ENCODE peak calls at places on chromosomes 3 and 15, in eight cellular contexts. One of them, this sample, is unnamed.
A peak's percentile ranks its signal among the peaks of the same experiment; 100 is the strongest.

GRCh38 chr3:140247775-140248174 is 312.8 kb downstream of the CLSTN2 start:
- DNase-seq in adipocyte: no peak
- DNase-seq in transverse colon: no peak
- DNase-seq in NCI-H1417: no peak
- DNase-seq in stimulated activated CD4-positive, alpha-beta T cell treated with anti-CD3 and anti-CD28 coated beads, Interleukin-12 subunit alpha, Interleukin-12 subunit beta, amount 100 ng/mL, for 24 hours: no peak
- DNase-seq in NCI-H2171 treated with DMSO at 0.1 percent for 48 hours: no peak
- DNase-seq in fibroblast of pulmonary artery: no peak
- DNase-seq in naive thymus-derived CD8-positive, alpha-beta T cell: no peak
- DNase-seq in this sample: no peak

GRCh38 chr3:129330413-129330812 is 51.7 kb downstream of the HMCES start:
- DNase-seq in naive thymus-derived CD8-positive, alpha-beta T cell: no peak
- DNase-seq in NCI-H2171 treated with DMSO at 0.1 percent for 48 hours: no peak
- DNase-seq in NCI-H1417: no peak
- DNase-seq in transverse colon: no peak
- DNase-seq in stimulated activated CD4-positive, alpha-beta T cell treated with anti-CD3 and anti-CD28 coated beads, Interleukin-12 subunit alpha, Interleukin-12 subunit beta, amount 100 ng/mL, for 24 hours: no peak
- DNase-seq in fibroblast of pulmonary artery: no peak
- DNase-seq in adipocyte: no peak
- DNase-seq in this sample: no peak

GRCh38 chr3:45940781-45941365 is 2.4 kb upstream of the CXCR6 start:
- DNase-seq in adipocyte: no peak
- DNase-seq in NCI-H1417: no peak
- DNase-seq in stimulated activated CD4-positive, alpha-beta T cell treated with anti-CD3 and anti-CD28 coated beads, Interleukin-12 subunit alpha, Interleukin-12 subunit beta, amount 100 ng/mL, for 24 hours: no peak
- DNase-seq in fibroblast of pulmonary artery: no peak
- DNase-seq in NCI-H2171 treated with DMSO at 0.1 percent for 48 hours: no peak
- DNase-seq in naive thymus-derived CD8-positive, alpha-beta T cell: peak; percentile 14
- DNase-seq in transverse colon: no peak
- DNase-seq in this sample: no peak

GRCh38 chr3:129575987-129576364 is 30.5 kb downstream of the PLXND1 start:
- DNase-seq in NCI-H2171 treated with DMSO at 0.1 percent for 48 hours: peak; percentile 80
- DNase-seq in adipocyte: no peak
- DNase-seq in NCI-H1417: peak; percentile 61
- DNase-seq in naive thymus-derived CD8-positive, alpha-beta T cell: no peak
- DNase-seq in stimulated activated CD4-positive, alpha-beta T cell treated with anti-CD3 and anti-CD28 coated beads, Interleukin-12 subunit alpha, Interleukin-12 subunit beta, amount 100 ng/mL, for 24 hours: no peak
- DNase-seq in fibroblast of pulmonary artery: no peak
- DNase-seq in transverse colon: no peak
- DNase-seq in this sample: no peak

GRCh38 chr15:28128036-28128435 is 28.9 kb upstream of the OCA2 start:
- DNase-seq in fibroblast of pulmonary artery: no peak
- DNase-seq in transverse colon: no peak
- DNase-seq in naive thymus-derived CD8-positive, alpha-beta T cell: no peak
- DNase-seq in stimulated activated CD4-positive, alpha-beta T cell treated with anti-CD3 and anti-CD28 coated beads, Interleukin-12 subunit alpha, Interleukin-12 subunit beta, amount 100 ng/mL, for 24 hours: no peak
- DNase-seq in NCI-H2171 treated with DMSO at 0.1 percent for 48 hours: no peak
- DNase-seq in NCI-H1417: peak; percentile 8
- DNase-seq in adipocyte: no peak
- DNase-seq in this sample: no peak

GRCh38 chr15:85142324-85142723 is 160.7 kb downstream of the PDE8A start:
- DNase-seq in NCI-H2171 treated with DMSO at 0.1 percent for 48 hours: peak; percentile 45
- DNase-seq in fibroblast of pulmonary artery: peak; percentile 57
- DNase-seq in stimulated activated CD4-positive, alpha-beta T cell treated with anti-CD3 and anti-CD28 coated beads, Interleukin-12 subunit alpha, Interleukin-12 subunit beta, amount 100 ng/mL, for 24 hours: no peak
- DNase-seq in NCI-H1417: no peak
- DNase-seq in transverse colon: no peak
- DNase-seq in naive thymus-derived CD8-positive, alpha-beta T cell: no peak
- DNase-seq in adipocyte: peak; percentile 57
- DNase-seq in this sample: no peak

GRCh38 chr3:24680214-24680967 is 185.7 kb upstream of the THRB start:
- DNase-seq in NCI-H2171 treated with DMSO at 0.1 percent for 48 hours: peak; percentile 45
- DNase-seq in adipocyte: no peak
- DNase-seq in naive thymus-derived CD8-positive, alpha-beta T cell: no peak
- DNase-seq in transverse colon: peak; percentile 55
- DNase-seq in stimulated activated CD4-positive, alpha-beta T cell treated with anti-CD3 and anti-CD28 coated beads, Interleukin-12 subunit alpha, Interleukin-12 subunit beta, amount 100 ng/mL, for 24 hours: peak; percentile 62
- DNase-seq in fibroblast of pulmonary artery: peak; percentile 62
- DNase-seq in NCI-H1417: peak; percentile 28
- DNase-seq in this sample: no peak

GRCh38 chr3:133884547-133885240 is 11.0 kb downstream of the RAB6B start:
- DNase-seq in stimulated activated CD4-positive, alpha-beta T cell treated with anti-CD3 and anti-CD28 coated beads, Interleukin-12 subunit alpha, Interleukin-12 subunit beta, amount 100 ng/mL, for 24 hours: no peak
- DNase-seq in fibroblast of pulmonary artery: no peak
- DNase-seq in transverse colon: no peak
- DNase-seq in NCI-H1417: no peak
- DNase-seq in NCI-H2171 treated with DMSO at 0.1 percent for 48 hours: no peak
- DNase-seq in adipocyte: no peak
- DNase-seq in naive thymus-derived CD8-positive, alpha-beta T cell: no peak
- DNase-seq in this sample: no peak

GRCh38 chr3:113602256-113602655 is 69.9 kb downstream of the SIDT1 start:
- DNase-seq in naive thymus-derived CD8-positive, alpha-beta T cell: no peak
- DNase-seq in transverse colon: no peak
- DNase-seq in fibroblast of pulmonary artery: no peak
- DNase-seq in stimulated activated CD4-positive, alpha-beta T cell treated with anti-CD3 and anti-CD28 coated beads, Interleukin-12 subunit alpha, Interleukin-12 subunit beta, amount 100 ng/mL, for 24 hours: no peak
- DNase-seq in NCI-H2171 treated with DMSO at 0.1 percent for 48 hours: no peak
- DNase-seq in adipocyte: no peak
- DNase-seq in NCI-H1417: no peak
- DNase-seq in this sample: no peak

GRCh38 chr3:124351430-124352142 is 359.7 kb upstream of the ROPN1 start:
- DNase-seq in naive thymus-derived CD8-positive, alpha-beta T cell: no peak
- DNase-seq in NCI-H1417: peak; percentile 69
- DNase-seq in NCI-H2171 treated with DMSO at 0.1 percent for 48 hours: peak; percentile 82
- DNase-seq in transverse colon: no peak
- DNase-seq in fibroblast of pulmonary artery: peak; percentile 77
- DNase-seq in stimulated activated CD4-positive, alpha-beta T cell treated with anti-CD3 and anti-CD28 coated beads, Interleukin-12 subunit alpha, Interleukin-12 subunit beta, amount 100 ng/mL, for 24 hours: no peak
- DNase-seq in adipocyte: peak; percentile 88
- DNase-seq in this sample: peak; percentile 80

GRCh38 chr3:12470111-12470510 is 14.2 kb upstream of the TSEN2 start:
- DNase-seq in transverse colon: no peak
- DNase-seq in adipocyte: peak; percentile 50
- DNase-seq in NCI-H2171 treated with DMSO at 0.1 percent for 48 hours: no peak
- DNase-seq in stimulated activated CD4-positive, alpha-beta T cell treated with anti-CD3 and anti-CD28 coated beads, Interleukin-12 subunit alpha, Interleukin-12 subunit beta, amount 100 ng/mL, for 24 hours: no peak
- DNase-seq in NCI-H1417: no peak
- DNase-seq in fibroblast of pulmonary artery: no peak
- DNase-seq in naive thymus-derived CD8-positive, alpha-beta T cell: no peak
- DNase-seq in this sample: no peak

GRCh38 chr3:150875548-150875947 is 29.7 kb downstream of the MINDY4B start:
- DNase-seq in NCI-H1417: no peak
- DNase-seq in naive thymus-derived CD8-positive, alpha-beta T cell: no peak
- DNase-seq in adipocyte: peak; percentile 33
- DNase-seq in stimulated activated CD4-positive, alpha-beta T cell treated with anti-CD3 and anti-CD28 coated beads, Interleukin-12 subunit alpha, Interleukin-12 subunit beta, amount 100 ng/mL, for 24 hours: no peak
- DNase-seq in fibroblast of pulmonary artery: peak; percentile 11
- DNase-seq in transverse colon: no peak
- DNase-seq in NCI-H2171 treated with DMSO at 0.1 percent for 48 hours: no peak
- DNase-seq in this sample: no peak

GRCh38 chr3:191372122-191372521 is 41.8 kb upstream of the UTS2B start:
- DNase-seq in NCI-H2171 treated with DMSO at 0.1 percent for 48 hours: no peak
- DNase-seq in fibroblast of pulmonary artery: no peak
- DNase-seq in naive thymus-derived CD8-positive, alpha-beta T cell: no peak
- DNase-seq in transverse colon: no peak
- DNase-seq in adipocyte: no peak
- DNase-seq in stimulated activated CD4-positive, alpha-beta T cell treated with anti-CD3 and anti-CD28 coated beads, Interleukin-12 subunit alpha, Interleukin-12 subunit beta, amount 100 ng/mL, for 24 hours: no peak
- DNase-seq in NCI-H1417: no peak
- DNase-seq in this sample: no peak

GRCh38 chr3:123423026-123423425 is 25.9 kb downstream of the ADCY5 start:
- DNase-seq in adipocyte: no peak
- DNase-seq in NCI-H2171 treated with DMSO at 0.1 percent for 48 hours: no peak
- DNase-seq in stimulated activated CD4-positive, alpha-beta T cell treated with anti-CD3 and anti-CD28 coated beads, Interleukin-12 subunit alpha, Interleukin-12 subunit beta, amount 100 ng/mL, for 24 hours: no peak
- DNase-seq in transverse colon: peak; percentile 82
- DNase-seq in NCI-H1417: no peak
- DNase-seq in fibroblast of pulmonary artery: no peak
- DNase-seq in naive thymus-derived CD8-positive, alpha-beta T cell: no peak
- DNase-seq in this sample: no peak

GRCh38 chr3:140424211-140424610 is 253.7 kb upstream of the TRIM42 start:
- DNase-seq in naive thymus-derived CD8-positive, alpha-beta T cell: no peak
- DNase-seq in NCI-H1417: no peak
- DNase-seq in stimulated activated CD4-positive, alpha-beta T cell treated with anti-CD3 and anti-CD28 coated beads, Interleukin-12 subunit alpha, Interleukin-12 subunit beta, amount 100 ng/mL, for 24 hours: no peak
- DNase-seq in adipocyte: peak; percentile 15
- DNase-seq in transverse colon: no peak
- DNase-seq in NCI-H2171 treated with DMSO at 0.1 percent for 48 hours: no peak
- DNase-seq in fibroblast of pulmonary artery: no peak
- DNase-seq in this sample: no peak

GRCh38 chr3:50675179-50676030 is 678 bp downstream of the DOCK3 start:
- DNase-seq in NCI-H2171 treated with DMSO at 0.1 percent for 48 hours: peak; percentile 33
- DNase-seq in adipocyte: peak; percentile 21
- DNase-seq in naive thymus-derived CD8-positive, alpha-beta T cell: peak; percentile 75
- DNase-seq in fibroblast of pulmonary artery: no peak
- DNase-seq in stimulated activated CD4-positive, alpha-beta T cell treated with anti-CD3 and anti-CD28 coated beads, Interleukin-12 subunit alpha, Interleukin-12 subunit beta, amount 100 ng/mL, for 24 hours: peak; percentile 62
- DNase-seq in NCI-H1417: peak; percentile 72
- DNase-seq in transverse colon: peak; percentile 39
- DNase-seq in this sample: no peak

GRCh38 chr3:82165266-82165665 is 403.8 kb upstream of the GBE1 start:
- DNase-seq in naive thymus-derived CD8-positive, alpha-beta T cell: no peak
- DNase-seq in NCI-H1417: no peak
- DNase-seq in transverse colon: no peak
- DNase-seq in stimulated activated CD4-positive, alpha-beta T cell treated with anti-CD3 and anti-CD28 coated beads, Interleukin-12 subunit alpha, Interleukin-12 subunit beta, amount 100 ng/mL, for 24 hours: no peak
- DNase-seq in adipocyte: no peak
- DNase-seq in NCI-H2171 treated with DMSO at 0.1 percent for 48 hours: no peak
- DNase-seq in fibroblast of pulmonary artery: no peak
- DNase-seq in this sample: no peak

GRCh38 chr3:11600501-11601282 is 43.0 kb downstream of the VGLL4 start:
- DNase-seq in naive thymus-derived CD8-positive, alpha-beta T cell: no peak
- DNase-seq in NCI-H1417: no peak
- DNase-seq in stimulated activated CD4-positive, alpha-beta T cell treated with anti-CD3 and anti-CD28 coated beads, Interleukin-12 subunit alpha, Interleukin-12 subunit beta, amount 100 ng/mL, for 24 hours: no peak
- DNase-seq in NCI-H2171 treated with DMSO at 0.1 percent for 48 hours: no peak
- DNase-seq in adipocyte: peak; percentile 97
- DNase-seq in fibroblast of pulmonary artery: peak; percentile 99
- DNase-seq in transverse colon: peak; percentile 65
- DNase-seq in this sample: no peak

GRCh38 chr3:166284994-166285393 is 447.8 kb upstream of the BCHE start:
- DNase-seq in fibroblast of pulmonary artery: peak; percentile 67
- DNase-seq in NCI-H1417: no peak
- DNase-seq in transverse colon: no peak
- DNase-seq in NCI-H2171 treated with DMSO at 0.1 percent for 48 hours: no peak
- DNase-seq in naive thymus-derived CD8-positive, alpha-beta T cell: no peak
- DNase-seq in stimulated activated CD4-positive, alpha-beta T cell treated with anti-CD3 and anti-CD28 coated beads, Interleukin-12 subunit alpha, Interleukin-12 subunit beta, amount 100 ng/mL, for 24 hours: no peak
- DNase-seq in adipocyte: no peak
- DNase-seq in this sample: no peak

GRCh38 chr15:57235865-57236264 is 140.4 kb upstream of the CGNL1 start:
- DNase-seq in transverse colon: no peak
- DNase-seq in stimulated activated CD4-positive, alpha-beta T cell treated with anti-CD3 and anti-CD28 coated beads, Interleukin-12 subunit alpha, Interleukin-12 subunit beta, amount 100 ng/mL, for 24 hours: no peak
- DNase-seq in NCI-H1417: peak; percentile 76
- DNase-seq in adipocyte: peak; percentile 40
- DNase-seq in fibroblast of pulmonary artery: peak; percentile 88
- DNase-seq in NCI-H2171 treated with DMSO at 0.1 percent for 48 hours: peak; percentile 83
- DNase-seq in naive thymus-derived CD8-positive, alpha-beta T cell: no peak
- DNase-seq in this sample: peak; percentile 61

GRCh38 chr15:54345827-54346226 is 367.6 kb downstream of the UNC13C start:
- DNase-seq in transverse colon: no peak
- DNase-seq in fibroblast of pulmonary artery: no peak
- DNase-seq in NCI-H2171 treated with DMSO at 0.1 percent for 48 hours: no peak
- DNase-seq in NCI-H1417: no peak
- DNase-seq in adipocyte: no peak
- DNase-seq in stimulated activated CD4-positive, alpha-beta T cell treated with anti-CD3 and anti-CD28 coated beads, Interleukin-12 subunit alpha, Interleukin-12 subunit beta, amount 100 ng/mL, for 24 hours: no peak
- DNase-seq in naive thymus-derived CD8-positive, alpha-beta T cell: no peak
- DNase-seq in this sample: no peak

GRCh38 chr3:66809579-66809958 is 188.5 kb upstream of the KBTBD8 start:
- DNase-seq in NCI-H2171 treated with DMSO at 0.1 percent for 48 hours: peak; percentile 6
- DNase-seq in adipocyte: no peak
- DNase-seq in NCI-H1417: no peak
- DNase-seq in stimulated activated CD4-positive, alpha-beta T cell treated with anti-CD3 and anti-CD28 coated beads, Interleukin-12 subunit alpha, Interleukin-12 subunit beta, amount 100 ng/mL, for 24 hours: no peak
- DNase-seq in transverse colon: no peak
- DNase-seq in naive thymus-derived CD8-positive, alpha-beta T cell: no peak
- DNase-seq in fibroblast of pulmonary artery: no peak
- DNase-seq in this sample: no peak

GRCh38 chr15:70801111-70801510 is 37.8 kb upstream of the UACA start:
- DNase-seq in stimulated activated CD4-positive, alpha-beta T cell treated with anti-CD3 and anti-CD28 coated beads, Interleukin-12 subunit alpha, Interleukin-12 subunit beta, amount 100 ng/mL, for 24 hours: no peak
- DNase-seq in naive thymus-derived CD8-positive, alpha-beta T cell: no peak
- DNase-seq in fibroblast of pulmonary artery: no peak
- DNase-seq in transverse colon: no peak
- DNase-seq in NCI-H1417: no peak
- DNase-seq in NCI-H2171 treated with DMSO at 0.1 percent for 48 hours: no peak
- DNase-seq in adipocyte: no peak
- DNase-seq in this sample: no peak

GRCh38 chr3:169528289-169528688 is 135.2 kb downstream of the MECOM start:
- DNase-seq in NCI-H2171 treated with DMSO at 0.1 percent for 48 hours: no peak
- DNase-seq in fibroblast of pulmonary artery: peak; percentile 57
- DNase-seq in stimulated activated CD4-positive, alpha-beta T cell treated with anti-CD3 and anti-CD28 coated beads, Interleukin-12 subunit alpha, Interleukin-12 subunit beta, amount 100 ng/mL, for 24 hours: no peak
- DNase-seq in transverse colon: no peak
- DNase-seq in adipocyte: peak; percentile 66
- DNase-seq in naive thymus-derived CD8-positive, alpha-beta T cell: no peak
- DNase-seq in NCI-H1417: no peak
- DNase-seq in this sample: no peak

GRCh38 chr3:154758109-154758868 is 321.8 kb upstream of the MME start:
- DNase-seq in naive thymus-derived CD8-positive, alpha-beta T cell: no peak
- DNase-seq in stimulated activated CD4-positive, alpha-beta T cell treated with anti-CD3 and anti-CD28 coated beads, Interleukin-12 subunit alpha, Interleukin-12 subunit beta, amount 100 ng/mL, for 24 hours: no peak
- DNase-seq in adipocyte: peak; percentile 84
- DNase-seq in transverse colon: no peak
- DNase-seq in fibroblast of pulmonary artery: peak; percentile 62
- DNase-seq in NCI-H2171 treated with DMSO at 0.1 percent for 48 hours: peak; percentile 18
- DNase-seq in NCI-H1417: peak; percentile 75
- DNase-seq in this sample: peak; percentile 28

GRCh38 chr3:10956991-10957390 is 35.6 kb upstream of the SLC6A1 start:
- DNase-seq in NCI-H1417: no peak
- DNase-seq in fibroblast of pulmonary artery: no peak
- DNase-seq in adipocyte: no peak
- DNase-seq in transverse colon: no peak
- DNase-seq in naive thymus-derived CD8-positive, alpha-beta T cell: no peak
- DNase-seq in NCI-H2171 treated with DMSO at 0.1 percent for 48 hours: no peak
- DNase-seq in stimulated activated CD4-positive, alpha-beta T cell treated with anti-CD3 and anti-CD28 coated beads, Interleukin-12 subunit alpha, Interleukin-12 subunit beta, amount 100 ng/mL, for 24 hours: no peak
- DNase-seq in this sample: no peak

GRCh38 chr3:194124221-194124620 is 11.7 kb upstream of the HES1 start:
- DNase-seq in NCI-H2171 treated with DMSO at 0.1 percent for 48 hours: no peak
- DNase-seq in naive thymus-derived CD8-positive, alpha-beta T cell: no peak
- DNase-seq in NCI-H1417: peak; percentile 48
- DNase-seq in adipocyte: no peak
- DNase-seq in stimulated activated CD4-positive, alpha-beta T cell treated with anti-CD3 and anti-CD28 coated beads, Interleukin-12 subunit alpha, Interleukin-12 subunit beta, amount 100 ng/mL, for 24 hours: no peak
- DNase-seq in transverse colon: no peak
- DNase-seq in fibroblast of pulmonary artery: no peak
- DNase-seq in this sample: no peak

GRCh38 chr15:62403164-62403809 is 238.2 kb upstream of the C2CD4B start:
- DNase-seq in naive thymus-derived CD8-positive, alpha-beta T cell: no peak
- DNase-seq in NCI-H2171 treated with DMSO at 0.1 percent for 48 hours: no peak
- DNase-seq in transverse colon: no peak
- DNase-seq in fibroblast of pulmonary artery: peak; percentile 82
- DNase-seq in adipocyte: peak; percentile 68
- DNase-seq in stimulated activated CD4-positive, alpha-beta T cell treated with anti-CD3 and anti-CD28 coated beads, Interleukin-12 subunit alpha, Interleukin-12 subunit beta, amount 100 ng/mL, for 24 hours: no peak
- DNase-seq in NCI-H1417: no peak
- DNase-seq in this sample: no peak

GRCh38 chr3:183188895-183189462 is 26.4 kb upstream of the LAMP3 start:
- DNase-seq in NCI-H2171 treated with DMSO at 0.1 percent for 48 hours: no peak
- DNase-seq in transverse colon: peak; percentile 43
- DNase-seq in adipocyte: peak; percentile 17
- DNase-seq in fibroblast of pulmonary artery: peak; percentile 43
- DNase-seq in stimulated activated CD4-positive, alpha-beta T cell treated with anti-CD3 and anti-CD28 coated beads, Interleukin-12 subunit alpha, Interleukin-12 subunit beta, amount 100 ng/mL, for 24 hours: peak; percentile 29
- DNase-seq in NCI-H1417: peak; percentile 33
- DNase-seq in naive thymus-derived CD8-positive, alpha-beta T cell: no peak
- DNase-seq in this sample: no peak

GRCh38 chr3:140285380-140285779 is 350.4 kb downstream of the CLSTN2 start:
- DNase-seq in NCI-H1417: peak; percentile 15
- DNase-seq in fibroblast of pulmonary artery: no peak
- DNase-seq in naive thymus-derived CD8-positive, alpha-beta T cell: no peak
- DNase-seq in adipocyte: no peak
- DNase-seq in stimulated activated CD4-positive, alpha-beta T cell treated with anti-CD3 and anti-CD28 coated beads, Interleukin-12 subunit alpha, Interleukin-12 subunit beta, amount 100 ng/mL, for 24 hours: no peak
- DNase-seq in transverse colon: no peak
- DNase-seq in NCI-H2171 treated with DMSO at 0.1 percent for 48 hours: peak; percentile 78
- DNase-seq in this sample: no peak

GRCh38 chr3:52827866-52828376 is 2.6 kb downstream of the ITIH4 start:
- DNase-seq in stimulated activated CD4-positive, alpha-beta T cell treated with anti-CD3 and anti-CD28 coated beads, Interleukin-12 subunit alpha, Interleukin-12 subunit beta, amount 100 ng/mL, for 24 hours: no peak
- DNase-seq in transverse colon: no peak
- DNase-seq in NCI-H2171 treated with DMSO at 0.1 percent for 48 hours: no peak
- DNase-seq in NCI-H1417: no peak
- DNase-seq in naive thymus-derived CD8-positive, alpha-beta T cell: no peak
- DNase-seq in adipocyte: no peak
- DNase-seq in fibroblast of pulmonary artery: no peak
- DNase-seq in this sample: no peak

GRCh38 chr3:151265866-151266265 is 12.5 kb downstream of the P2RY14 start:
- DNase-seq in transverse colon: peak; percentile 53
- DNase-seq in adipocyte: no peak
- DNase-seq in fibroblast of pulmonary artery: no peak
- DNase-seq in NCI-H1417: peak; percentile 48
- DNase-seq in naive thymus-derived CD8-positive, alpha-beta T cell: peak; percentile 57
- DNase-seq in NCI-H2171 treated with DMSO at 0.1 percent for 48 hours: peak; percentile 7
- DNase-seq in stimulated activated CD4-positive, alpha-beta T cell treated with anti-CD3 and anti-CD28 coated beads, Interleukin-12 subunit alpha, Interleukin-12 subunit beta, amount 100 ng/mL, for 24 hours: no peak
- DNase-seq in this sample: no peak

GRCh38 chr15:54273928-54274327 is 295.7 kb downstream of the UNC13C start:
- DNase-seq in NCI-H2171 treated with DMSO at 0.1 percent for 48 hours: no peak
- DNase-seq in adipocyte: no peak
- DNase-seq in naive thymus-derived CD8-positive, alpha-beta T cell: no peak
- DNase-seq in stimulated activated CD4-positive, alpha-beta T cell treated with anti-CD3 and anti-CD28 coated beads, Interleukin-12 subunit alpha, Interleukin-12 subunit beta, amount 100 ng/mL, for 24 hours: no peak
- DNase-seq in NCI-H1417: no peak
- DNase-seq in transverse colon: no peak
- DNase-seq in fibroblast of pulmonary artery: peak; percentile 0
- DNase-seq in this sample: no peak

GRCh38 chr3:98777286-98777685 is 14.1 kb downstream of the ST3GAL6 start:
- DNase-seq in NCI-H2171 treated with DMSO at 0.1 percent for 48 hours: no peak
- DNase-seq in transverse colon: no peak
- DNase-seq in naive thymus-derived CD8-positive, alpha-beta T cell: no peak
- DNase-seq in adipocyte: no peak
- DNase-seq in fibroblast of pulmonary artery: no peak
- DNase-seq in NCI-H1417: no peak
- DNase-seq in stimulated activated CD4-positive, alpha-beta T cell treated with anti-CD3 and anti-CD28 coated beads, Interleukin-12 subunit alpha, Interleukin-12 subunit beta, amount 100 ng/mL, for 24 hours: no peak
- DNase-seq in this sample: no peak